ENCODE peak calls at places on chromosomes 11 and 22, in six cellular contexts. R is ELR; D is GM20000; B is ACHN; C is activated CD4-positive, CD25-positive, alpha-beta regulatory T cell treated with anti-CD3 and anti-CD28 coated beads, Interleukin-2, amount 50 U/mL, for 16 hours; U is fibroblast of lung. M is an unnamed sample.
A peak's percentile ranks its signal among the peaks of the same experiment; 100 is the strongest.

GRCh38 chr11:119316017-119316728 is 757 bp downstream of the MCAM start:
- DNase-seq in B (peak; percentile 39), D (no peak), R (peak; percentile 20), C (no peak), U (peak; percentile 20), M (no peak)

GRCh38 chr11:124812876-124813275 is 12.7 kb upstream of the MSANTD2 start:
- DNase-seq in U (peak; percentile 60), B (no peak), C (no peak), R (peak; percentile 33), D (no peak), M (no peak)

GRCh38 chr22:28229566-28230483 is 310.8 kb upstream of the PITPNB start:
- DNase-seq in R (peak; percentile 62), U (peak; percentile 88), B (no peak), C (no peak), D (no peak), M (no peak)

GRCh38 chr22:49571326-49571725 is 256.3 kb downstream of the BRD1 start:
- DNase-seq in C (no peak), B (no peak), R (no peak), U (no peak), D (no peak), M (no peak)

GRCh38 chr22:37197451-37198289 is 9.6 kb upstream of the C1QTNF6 start:
- DNase-seq in C (no peak), R (peak; percentile 91), B (peak; percentile 77), U (peak; percentile 89), D (no peak), M (no peak)

GRCh38 chr22:19174106-19175025 is 4.2 kb downstream of the SLC25A1 start:
- DNase-seq in U (peak; percentile 69), C (no peak), D (no peak), R (peak; percentile 69), B (peak; percentile 57), M (no peak)

GRCh38 chr22:40107756-40108437 is 69.8 kb upstream of the TNRC6B start:
- DNase-seq in R (peak; percentile 72), D (no peak), U (no peak), C (no peak), B (peak; percentile 70), M (no peak)

GRCh38 chr11:65786008-65786785 is 666 bp upstream of the OVOL1 start:
- DNase-seq in C (no peak), U (no peak), D (peak; percentile 60), R (no peak), B (no peak), M (no peak)

GRCh38 chr22:49494555-49494954 is 333.1 kb downstream of the BRD1 start:
- DNase-seq in B (no peak), D (no peak), C (no peak), U (no peak), R (no peak), M (no peak)

GRCh38 chr22:50313600-50313999 is 6.2 kb upstream of the PLXNB2 start:
- DNase-seq in C (no peak), U (no peak), R (no peak), D (no peak), B (no peak), M (no peak)

GRCh38 chr11:124886476-124886875 is 11.2 kb downstream of the ROBO4 start:
- DNase-seq in U (no peak), B (no peak), C (no peak), D (no peak), R (no peak), M (no peak)